ENCODE peak calls at places on chromosomes 12 and 14, in six cellular contexts. One of them, this sample, is unnamed.

GRCh38 chr12:94134226-94134795 is 14.1 kb upstream of the PLXNC1 start:
- DNase-seq in HFFc6: peak; percentile 48
- DNase-seq in DMS153: peak; percentile 23
- DNase-seq in GM12878: no peak
- DNase-seq in mesenteric fat pad: no peak
- DNase-seq in iris pigment epithelial cell: peak; percentile 70
- DNase-seq in this sample: peak; percentile 16

GRCh38 chr12:124453419-124454351 is 113.7 kb downstream of the NCOR2 start:
- DNase-seq in HFFc6: peak; percentile 69
- DNase-seq in DMS153: no peak
- DNase-seq in GM12878: peak; percentile 72
- DNase-seq in mesenteric fat pad: peak; percentile 94
- DNase-seq in iris pigment epithelial cell: peak; percentile 39
- DNase-seq in this sample: no peak

GRCh38 chr12:13000935-13001724 is 1.1 kb upstream of the HEBP1 start:
- DNase-seq in HFFc6: no peak
- DNase-seq in DMS153: peak; percentile 26
- DNase-seq in GM12878: no peak
- DNase-seq in mesenteric fat pad: no peak
- DNase-seq in iris pigment epithelial cell: peak; percentile 59
- DNase-seq in this sample: no peak

GRCh38 chr14:88831285-88831684 is 6.8 kb downstream of the TTC8 start:
- DNase-seq in HFFc6: peak; percentile 81
- DNase-seq in DMS153: no peak
- DNase-seq in GM12878: no peak
- DNase-seq in mesenteric fat pad: no peak
- DNase-seq in iris pigment epithelial cell: peak; percentile 75
- DNase-seq in this sample: no peak

GRCh38 chr14:95609398-95609990 is 74.6 kb downstream of the GLRX5 start:
- DNase-seq in HFFc6: peak; percentile 6
- DNase-seq in DMS153: peak; percentile 18
- DNase-seq in GM12878: no peak
- DNase-seq in mesenteric fat pad: no peak
- DNase-seq in iris pigment epithelial cell: peak; percentile 26
- DNase-seq in this sample: no peak

GRCh38 chr12:112473056-112473455 is 54.3 kb downstream of the PTPN11 start:
- DNase-seq in HFFc6: no peak
- DNase-seq in DMS153: no peak
- DNase-seq in GM12878: no peak
- DNase-seq in mesenteric fat pad: no peak
- DNase-seq in iris pigment epithelial cell: no peak
- DNase-seq in this sample: no peak

GRCh38 chr12:130953783-130954543 is at the start of gene ADGRD1:
- DNase-seq in HFFc6: no peak
- DNase-seq in DMS153: no peak
- DNase-seq in GM12878: no peak
- DNase-seq in mesenteric fat pad: no peak
- DNase-seq in iris pigment epithelial cell: peak; percentile 56
- DNase-seq in this sample: no peak

GRCh38 chr12:12396727-12397126 is 39.8 kb downstream of the BORCS5 start:
- DNase-seq in HFFc6: no peak
- DNase-seq in DMS153: no peak
- DNase-seq in GM12878: no peak
- DNase-seq in mesenteric fat pad: no peak
- DNase-seq in iris pigment epithelial cell: no peak
- DNase-seq in this sample: no peak

GRCh38 chr12:68842784-68843567 is 35.0 kb downstream of the MDM2 start:
- DNase-seq in HFFc6: no peak
- DNase-seq in DMS153: no peak
- DNase-seq in GM12878: no peak
- DNase-seq in mesenteric fat pad: no peak
- DNase-seq in iris pigment epithelial cell: no peak
- DNase-seq in this sample: no peak

GRCh38 chr12:78864483-78865296 is at the start of gene SYT1:
- DNase-seq in HFFc6: peak; percentile 80
- DNase-seq in DMS153: peak; percentile 95
- DNase-seq in GM12878: no peak
- DNase-seq in mesenteric fat pad: peak; percentile 84
- DNase-seq in iris pigment epithelial cell: peak; percentile 81
- DNase-seq in this sample: peak; percentile 96

GRCh38 chr14:104694475-104694950 is 5.1 kb downstream of the INF2 start:
- DNase-seq in HFFc6: no peak
- DNase-seq in DMS153: no peak
- DNase-seq in GM12878: no peak
- DNase-seq in mesenteric fat pad: no peak
- DNase-seq in iris pigment epithelial cell: no peak
- DNase-seq in this sample: no peak

GRCh38 chr12:713281-713875 is 39.0 kb upstream of the WNK1 start:
- DNase-seq in HFFc6: no peak
- DNase-seq in DMS153: no peak
- DNase-seq in GM12878: no peak
- DNase-seq in mesenteric fat pad: peak; percentile 24
- DNase-seq in iris pigment epithelial cell: no peak
- DNase-seq in this sample: no peak

GRCh38 chr12:69701821-69702220 is 2.7 kb upstream of the BEST3 start:
- DNase-seq in HFFc6: no peak
- DNase-seq in DMS153: no peak
- DNase-seq in GM12878: no peak
- DNase-seq in mesenteric fat pad: no peak
- DNase-seq in iris pigment epithelial cell: no peak
- DNase-seq in this sample: no peak

GRCh38 chr14:34872822-34873590 is 2.2 kb downstream of the BAZ1A start:
- DNase-seq in HFFc6: peak; percentile 63
- DNase-seq in DMS153: no peak
- DNase-seq in GM12878: no peak
- DNase-seq in mesenteric fat pad: no peak
- DNase-seq in iris pigment epithelial cell: peak; percentile 53
- DNase-seq in this sample: no peak

GRCh38 chr12:572532-572899 is 90.7 kb downstream of the NINJ2 start:
- DNase-seq in HFFc6: no peak
- DNase-seq in DMS153: no peak
- DNase-seq in GM12878: no peak
- DNase-seq in mesenteric fat pad: no peak
- DNase-seq in iris pigment epithelial cell: peak; percentile 45
- DNase-seq in this sample: no peak

GRCh38 chr12:82682851-82683261 is 3.9 kb upstream of the TMTC2 start:
- DNase-seq in HFFc6: no peak
- DNase-seq in DMS153: no peak
- DNase-seq in GM12878: no peak
- DNase-seq in mesenteric fat pad: no peak
- DNase-seq in iris pigment epithelial cell: no peak
- DNase-seq in this sample: no peak

GRCh38 chr12:71804505-71804904 is 35.1 kb upstream of the TBC1D15 start:
- DNase-seq in HFFc6: no peak
- DNase-seq in DMS153: no peak
- DNase-seq in GM12878: no peak
- DNase-seq in mesenteric fat pad: no peak
- DNase-seq in iris pigment epithelial cell: no peak
- DNase-seq in this sample: no peak

GRCh38 chr12:112183591-112184021 is 58.2 kb downstream of the TRAFD1 start:
- DNase-seq in HFFc6: no peak
- DNase-seq in DMS153: no peak
- DNase-seq in GM12878: peak; percentile 25
- DNase-seq in mesenteric fat pad: no peak
- DNase-seq in iris pigment epithelial cell: no peak
- DNase-seq in this sample: no peak

GRCh38 chr12:70277973-70278372 is 34.7 kb downstream of the CNOT2 start:
- DNase-seq in HFFc6: no peak
- DNase-seq in DMS153: no peak
- DNase-seq in GM12878: no peak
- DNase-seq in mesenteric fat pad: no peak
- DNase-seq in iris pigment epithelial cell: no peak
- DNase-seq in this sample: no peak

GRCh38 chr12:125332900-125333299 is 267.7 kb downstream of the AACS start:
- DNase-seq in HFFc6: no peak
- DNase-seq in DMS153: no peak
- DNase-seq in GM12878: no peak
- DNase-seq in mesenteric fat pad: no peak
- DNase-seq in iris pigment epithelial cell: no peak
- DNase-seq in this sample: no peak

GRCh38 chr12:53345486-53346195 is 9.5 kb upstream of the SP7 start:
- DNase-seq in HFFc6: no peak
- DNase-seq in DMS153: peak; percentile 59
- DNase-seq in GM12878: no peak
- DNase-seq in mesenteric fat pad: no peak
- DNase-seq in iris pigment epithelial cell: no peak
- DNase-seq in this sample: no peak

GRCh38 chr14:20970983-20971704 is 15.9 kb downstream of the RNASE2 start:
- DNase-seq in HFFc6: peak; percentile 78
- DNase-seq in DMS153: peak; percentile 46
- DNase-seq in GM12878: peak; percentile 9
- DNase-seq in mesenteric fat pad: peak; percentile 94
- DNase-seq in iris pigment epithelial cell: peak; percentile 85
- DNase-seq in this sample: peak; percentile 65

GRCh38 chr12:34233618-34234017 is 211.3 kb downstream of the ALG10 start:
- DNase-seq in HFFc6: no peak
- DNase-seq in DMS153: no peak
- DNase-seq in GM12878: no peak
- DNase-seq in mesenteric fat pad: no peak
- DNase-seq in iris pigment epithelial cell: no peak
- DNase-seq in this sample: no peak

GRCh38 chr12:49847161-49847560 is 4.3 kb upstream of the BCDIN3D start:
- DNase-seq in HFFc6: no peak
- DNase-seq in DMS153: no peak
- DNase-seq in GM12878: no peak
- DNase-seq in mesenteric fat pad: peak; percentile 35
- DNase-seq in iris pigment epithelial cell: no peak
- DNase-seq in this sample: no peak

GRCh38 chr12:2138871-2139308 is 86.1 kb downstream of the CACNA1C start:
- DNase-seq in HFFc6: no peak
- DNase-seq in DMS153: no peak
- DNase-seq in GM12878: no peak
- DNase-seq in mesenteric fat pad: no peak
- DNase-seq in iris pigment epithelial cell: peak; percentile 32
- DNase-seq in this sample: no peak

GRCh38 chr12:39807043-39807442 is 187.4 kb upstream of the ABCD2 start:
- DNase-seq in HFFc6: no peak
- DNase-seq in DMS153: no peak
- DNase-seq in GM12878: no peak
- DNase-seq in mesenteric fat pad: no peak
- DNase-seq in iris pigment epithelial cell: peak; percentile 9
- DNase-seq in this sample: no peak

GRCh38 chr12:113185180-113186032 is at the start of the genes DDX54 and RITA1:
- DNase-seq in HFFc6: peak; percentile 45
- DNase-seq in DMS153: peak; percentile 56
- DNase-seq in GM12878: no peak
- DNase-seq in mesenteric fat pad: peak; percentile 93
- DNase-seq in iris pigment epithelial cell: peak; percentile 71
- DNase-seq in this sample: peak; percentile 30

GRCh38 chr12:82470906-82471512 is 112.7 kb downstream of the METTL25 start:
- DNase-seq in HFFc6: no peak
- DNase-seq in DMS153: no peak
- DNase-seq in GM12878: no peak
- DNase-seq in mesenteric fat pad: no peak
- DNase-seq in iris pigment epithelial cell: no peak
- DNase-seq in this sample: no peak

GRCh38 chr12:89907659-89908058 is 199.0 kb upstream of the ATP2B1 start:
- DNase-seq in HFFc6: no peak
- DNase-seq in DMS153: no peak
- DNase-seq in GM12878: no peak
- DNase-seq in mesenteric fat pad: no peak
- DNase-seq in iris pigment epithelial cell: no peak
- DNase-seq in this sample: no peak

GRCh38 chr14:104115691-104116543 is 22.5 kb upstream of the KIF26A start:
- DNase-seq in HFFc6: no peak
- DNase-seq in DMS153: no peak
- DNase-seq in GM12878: no peak
- DNase-seq in mesenteric fat pad: no peak
- DNase-seq in iris pigment epithelial cell: no peak
- DNase-seq in this sample: no peak

GRCh38 chr14:92451245-92451644 is 62.3 kb upstream of the RIN3 start:
- DNase-seq in HFFc6: no peak
- DNase-seq in DMS153: no peak
- DNase-seq in GM12878: no peak
- DNase-seq in mesenteric fat pad: no peak
- DNase-seq in iris pigment epithelial cell: no peak
- DNase-seq in this sample: no peak

GRCh38 chr12:94587266-94588241 is 62.8 kb downstream of the TMCC3 start:
- DNase-seq in HFFc6: no peak
- DNase-seq in DMS153: no peak
- DNase-seq in GM12878: no peak
- DNase-seq in mesenteric fat pad: no peak
- DNase-seq in iris pigment epithelial cell: no peak
- DNase-seq in this sample: no peak

This sample was measured in SHP77 treated with DMSO at 0.1 percent for 48 hours.